ENCODE peak calls at places on chromosome 3, in eight cellular contexts. W, H, N, R, O, J, A and B are unnamed samples.

GRCh38 chr3:109154989-109155388 is 18.5 kb downstream of the C3orf85 start:
- DNase-seq in H (no peak), R (no peak), O (no peak), J (no peak), W (no peak), N (no peak), A (no peak), B (no peak)

GRCh38 chr3:4222574-4222973 is 80.6 kb upstream of the SETMAR start:
- DNase-seq in J (no peak), H (no peak), W (no peak), O (no peak), N (no peak), R (no peak), A (no peak), B (no peak)

GRCh38 chr3:48662753-48663488 is at the start of gene CELSR3:
- DNase-seq in J (peak; percentile 92), N (peak; percentile 48), H (peak; percentile 90), A (peak; percentile 84), O (no peak), W (peak; percentile 87), R (peak; percentile 33), B (peak; percentile 78)

GRCh38 chr3:54599741-54600140 is 328.1 kb downstream of the LRTM1 start:
- DNase-seq in O (no peak), W (no peak), H (no peak), J (peak; percentile 48), A (no peak), N (no peak), R (peak; percentile 66), B (no peak)

GRCh38 chr3:112979244-112979832 is 4.4 kb upstream of the CD200R1 start:
- DNase-seq in A (peak; percentile 20), O (no peak), R (no peak), H (peak; percentile 39), J (no peak), W (peak; percentile 5), N (no peak), B (no peak)

GRCh38 chr3:24123596-24123995 is 178.5 kb downstream of the NR1D2 start:
- DNase-seq in A (no peak), N (no peak), O (no peak), H (peak; percentile 6), R (no peak), W (no peak), J (no peak), B (peak; percentile 57)

GRCh38 chr3:12750223-12750622 is 8.8 kb downstream of the TMEM40 start:
- DNase-seq in W (peak; percentile 76), A (no peak), O (no peak), J (peak; percentile 78), H (peak; percentile 86), R (peak; percentile 55), N (peak; percentile 19), B (peak; percentile 56)

GRCh38 chr3:86180696-86181095 is 810.3 kb downstream of the VGLL3 start:
- DNase-seq in H (no peak), R (no peak), O (no peak), A (no peak), N (no peak), W (peak; percentile 1), J (no peak), B (no peak)

GRCh38 chr3:191802671-191803070 is 341.7 kb downstream of the PYDC2 start:
- DNase-seq in H (no peak), W (no peak), N (no peak), R (no peak), A (no peak), O (no peak), J (no peak), B (no peak)

GRCh38 chr3:15629860-15630597 is 28.5 kb downstream of the BTD start:
- DNase-seq in N (peak; percentile 65), W (peak; percentile 72), O (no peak), H (peak; percentile 89), J (peak; percentile 77), R (no peak), A (peak; percentile 79), B (peak; percentile 88)

GRCh38 chr3:34212671-34213070 is 414.2 kb downstream of the PDCD6IP start:
- DNase-seq in W (peak; percentile 3), H (peak; percentile 4), J (peak; percentile 46), N (no peak), O (no peak), R (no peak), A (no peak), B (no peak)

GRCh38 chr3:49712166-49712565 is 7.3 kb downstream of the AMIGO3 start:
- DNase-seq in H (no peak), R (no peak), W (no peak), A (no peak), O (peak; percentile 31), J (no peak), N (no peak), B (no peak)

GRCh38 chr3:67602816-67603215 is 51.6 kb downstream of the SUCLG2 start:
- DNase-seq in J (no peak), N (no peak), O (no peak), H (no peak), A (no peak), W (no peak), R (no peak), B (no peak)

GRCh38 chr3:4582634-4583033 is 89.5 kb downstream of the ITPR1 start:
- DNase-seq in R (no peak), A (no peak), O (no peak), W (no peak), H (peak; percentile 27), J (no peak), N (no peak), B (peak; percentile 28)

GRCh38 chr3:121757087-121757811 is 7.7 kb upstream of the GOLGB1 start:
- DNase-seq in J (no peak), N (no peak), O (no peak), A (no peak), R (peak; percentile 30), W (no peak), H (no peak), B (no peak)

GRCh38 chr3:183303725-183304124 is 50.7 kb downstream of the B3GNT5 start:
- DNase-seq in N (no peak), W (no peak), H (no peak), A (no peak), O (no peak), R (no peak), J (no peak), B (no peak)

GRCh38 chr3:153624310-153625030 is 462.4 kb downstream of the RAP2B start:
- DNase-seq in O (no peak), A (no peak), R (no peak), J (no peak), H (no peak), W (no peak), N (no peak), B (no peak)
- H3K4me3 ChIP-seq in O (no peak overlapping the region), A (no peak overlapping the region), R (no peak overlapping the region), J (no peak overlapping the region), H (no peak overlapping the region), W (no peak overlapping the region), N (no peak overlapping the region), B (no peak overlapping the region)

GRCh38 chr3:149479621-149480325 is 5.3 kb downstream of the TM4SF4 start:
- DNase-seq in A (no peak), H (peak; percentile 31), O (no peak), W (no peak), J (no peak), N (no peak), R (no peak), B (peak; percentile 67)

GRCh38 chr3:149476135-149476684 is 1.7 kb downstream of the TM4SF4 start:
- DNase-seq in W (no peak), N (no peak), A (peak; percentile 54), R (no peak), H (no peak), J (no peak), O (peak; percentile 57), B (no peak)

GRCh38 chr3:149475451-149476060 is 1.1 kb downstream of the TM4SF4 start:
- DNase-seq in O (peak; percentile 50), A (no peak), W (no peak), R (no peak), J (no peak), H (peak; percentile 19), N (no peak), B (no peak)

GRCh38 chr3:149481491-149481890 is 7.0 kb downstream of the TM4SF4 start:
- DNase-seq in R (no peak), J (no peak), H (no peak), O (no peak), W (no peak), N (no peak), A (no peak), B (no peak)

DNA sequence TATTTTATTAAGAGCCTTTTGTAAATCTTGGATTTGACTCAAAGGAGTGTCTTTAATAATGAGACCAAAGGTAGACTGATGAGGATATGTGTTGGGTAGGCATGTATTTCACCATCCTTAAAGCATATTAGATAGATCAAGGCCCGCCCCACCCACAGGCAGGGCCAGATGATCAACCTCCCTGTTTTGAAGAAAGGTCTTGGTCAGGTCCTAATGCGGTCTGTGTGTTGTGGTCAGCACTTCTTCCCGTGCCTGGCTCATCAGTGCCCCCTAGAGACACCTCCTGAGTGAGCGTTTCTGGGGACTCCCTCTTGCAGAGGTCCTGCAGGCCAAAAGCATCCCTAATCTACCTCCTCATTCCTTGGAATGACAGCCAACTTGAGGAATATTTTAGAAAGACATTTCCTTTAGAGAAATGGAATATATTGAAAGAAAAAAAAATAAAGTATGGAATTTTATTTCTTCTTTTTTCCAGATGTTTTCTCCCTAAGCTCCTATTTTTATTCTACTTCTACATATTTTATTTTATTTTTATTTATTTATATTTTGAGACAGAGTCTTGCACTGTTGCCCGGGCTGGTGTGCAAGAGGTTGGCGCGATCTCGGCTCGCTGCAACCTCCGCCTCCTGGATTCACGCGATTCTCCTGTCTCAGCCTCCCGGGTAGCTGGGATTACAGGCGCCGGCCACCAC is 6.0 kb downstream of the TM4SF4 start:
- DNase-seq in W (peak; percentile 73), R (peak; percentile 78), A (peak; percentile 73), N (peak; percentile 77), J (no peak), O (peak; percentile 81), H (peak; percentile 91), B (peak; percentile 92)
- H3K27ac ChIP-seq in W (no peak overlapping the region), R (peak overlapping the region; percentile 79), A (no peak overlapping the region), N (peak overlapping the region; percentile 72), J (no peak overlapping the region), O (peak overlapping the region; percentile 71), H (no peak overlapping the region), B (peak overlapping the region; percentile 45)

GRCh38 chr3:137792633-137793271 is 28.6 kb downstream of the SOX14 start:
- DNase-seq in H (peak; percentile 27), R (no peak), O (no peak), W (peak; percentile 35), N (no peak), J (no peak), A (peak; percentile 16), B (peak; percentile 34)
- TF ChIP-seq CTCF in H (peak; percentile 54), R (peak; percentile 8), O (peak; percentile 80), W (peak; percentile 67), N (no peak), J (peak; percentile 23), A (peak; percentile 70), B (peak; percentile 45)

DNA sequence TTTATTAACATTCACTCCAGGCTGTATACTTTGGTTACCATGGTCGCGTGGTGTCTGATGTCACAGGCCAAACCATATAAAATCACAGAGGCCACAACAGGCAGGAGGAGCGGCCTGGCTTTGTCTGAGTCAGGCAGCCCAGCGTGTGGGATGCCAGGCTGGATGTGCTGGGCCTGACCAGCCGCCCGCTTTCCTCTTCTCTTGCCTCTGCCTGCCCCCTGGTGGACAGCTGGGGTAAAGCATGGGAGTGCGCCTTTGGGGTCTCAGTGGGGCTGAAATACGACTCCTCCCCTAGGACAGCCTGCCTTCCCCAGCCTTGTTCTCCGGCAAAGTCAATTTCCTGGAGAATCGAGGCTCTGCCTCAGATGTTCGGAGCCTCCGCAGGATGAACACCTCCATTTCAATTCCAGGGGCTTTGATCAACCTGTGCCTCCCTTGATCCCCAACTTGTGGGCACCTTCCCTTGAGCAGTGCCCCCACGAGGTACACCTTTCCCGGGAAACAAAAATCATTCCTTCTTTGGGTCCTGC is 78.2 kb downstream of the CCNL1 start:
- DNase-seq in W (peak; percentile 98), A (peak; percentile 74), O (peak; percentile 89), N (peak; percentile 90), J (peak; percentile 90), R (peak; percentile 88), H (peak; percentile 94), B (peak; percentile 97)
- H3K4me3 ChIP-seq in W (no peak overlapping the region), A (no peak overlapping the region), O (no peak overlapping the region), N (no peak overlapping the region), J (no peak overlapping the region), R (no peak overlapping the region), H (no peak overlapping the region), B (no peak overlapping the region)